ENCODE peak calls at places on chromosomes 6 and 20, in nine cellular contexts. U is BE2C, P is Caco-2, O is ovary, L is WERI-Rb-1, K is foreskin fibroblast, F is endodermal cell, I is cardiac fibroblast, E is pancreas. M is an unnamed sample.

GRCh38 chr6:32825966-32826365 is 9.2 kb upstream of the HLA-DOB start:
- DNase-seq in U (no peak), P (no peak), O (no peak), L (no peak), K (peak; percentile 83), F (no peak), I (peak; percentile 75), E (no peak), M (peak; percentile 58)

GRCh38 chr6:5132741-5133140 is 47.6 kb downstream of the PPP1R3G start:
- DNase-seq in U (no peak), P (no peak), O (peak; percentile 70), L (no peak), K (peak; percentile 70), F (peak; percentile 75), I (peak; percentile 97), E (peak; percentile 17), M (peak; percentile 93)

GRCh38 chr6:79377830-79378460 is 143.5 kb upstream of the HMGN3 start:
- DNase-seq in U (no peak), P (no peak), O (no peak), L (no peak), K (peak; percentile 84), F (no peak), I (peak; percentile 71), E (no peak), M (peak; percentile 76)

GRCh38 chr20:51697119-51697826 is 70.9 kb downstream of the ATP9A start:
- DNase-seq in U (no peak), P (no peak), O (no peak), L (no peak), K (no peak), F (no peak), I (peak; percentile 39), E (no peak), M (peak; percentile 44)

GRCh38 chr6:89976141-89977020 is 82.1 kb downstream of the GJA10 start:
- DNase-seq in U (no peak), P (no peak), O (no peak), L (no peak), K (no peak), F (no peak), I (no peak), E (no peak), M (no peak)

GRCh38 chr20:33835773-33836172 is 24.6 kb downstream of the CHMP4B start:
- DNase-seq in U (no peak), P (no peak), O (no peak), L (no peak), K (peak; percentile 62), F (no peak), I (peak; percentile 29), E (no peak), M (no peak)

GRCh38 chr20:48621256-48622078 is 206.3 kb downstream of the PREX1 start:
- DNase-seq in U (no peak), P (no peak), O (peak; percentile 40), L (no peak), K (peak; percentile 44), F (no peak), I (peak; percentile 51), E (no peak), M (peak; percentile 19)

GRCh38 chr6:53623497-53623896 is 42.1 kb downstream of the KLHL31 start:
- DNase-seq in U (no peak), P (no peak), O (no peak), L (no peak), K (peak; percentile 42), F (no peak), I (peak; percentile 67), E (no peak), M (peak; percentile 29)

GRCh38 chr6:6951355-6951754 is 156.4 kb upstream of the RREB1 start:
- DNase-seq in U (no peak), P (no peak), O (no peak), L (no peak), K (no peak), F (no peak), I (no peak), E (no peak), M (no peak)

DNA sequence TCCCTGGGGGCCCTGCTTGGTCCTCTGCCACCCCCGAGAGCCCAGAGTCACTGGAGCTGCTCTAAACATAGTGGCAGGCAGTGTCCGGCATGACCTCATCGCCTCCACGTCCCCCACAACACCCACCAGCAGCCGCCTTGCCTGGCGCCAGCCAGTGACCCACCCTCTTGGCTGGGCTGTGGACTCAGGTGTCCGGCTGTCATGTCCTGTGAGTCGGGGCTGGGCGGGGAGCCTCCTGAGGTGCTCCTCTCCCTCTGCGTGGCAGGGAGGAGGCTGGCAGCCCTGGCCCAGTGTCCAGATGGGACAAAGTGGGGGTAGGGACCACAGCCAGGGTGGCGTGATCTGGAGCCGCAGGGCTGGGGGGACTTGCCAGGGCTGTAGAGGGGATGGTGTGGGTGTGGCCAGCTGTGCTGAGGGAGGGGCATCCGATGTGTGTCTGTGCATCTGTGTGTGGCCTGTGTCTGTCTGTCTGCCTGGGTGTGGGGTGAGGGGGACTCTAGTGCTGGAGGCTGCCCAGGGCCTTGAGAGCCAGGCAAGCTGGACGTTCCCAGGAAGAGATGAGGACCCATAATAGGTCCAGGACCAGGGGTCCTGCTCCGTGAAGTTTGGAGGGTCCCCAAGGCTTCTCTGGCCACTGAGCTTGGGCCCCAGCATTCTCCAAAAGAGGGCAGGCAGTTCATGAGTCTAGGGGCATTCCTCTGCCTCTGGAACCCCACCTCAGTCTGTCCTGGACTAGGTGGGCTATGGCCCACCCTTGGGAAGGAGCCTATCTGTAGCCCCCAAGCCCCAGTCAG is 2.3 kb upstream of the SOX18 start:
- DNase-seq in U (peak; percentile 55), P (no peak), O (no peak), L (no peak), K (no peak), F (no peak), I (no peak), E (no peak), M (no peak)
- H3K4me3 ChIP-seq in U (no peak overlapping the region), P (no peak overlapping the region), O (no peak overlapping the region), L (no peak overlapping the region), K (no peak overlapping the region), F (no peak overlapping the region), I (no peak overlapping the region), E (no peak overlapping the region), M (no peak overlapping the region)

DNA sequence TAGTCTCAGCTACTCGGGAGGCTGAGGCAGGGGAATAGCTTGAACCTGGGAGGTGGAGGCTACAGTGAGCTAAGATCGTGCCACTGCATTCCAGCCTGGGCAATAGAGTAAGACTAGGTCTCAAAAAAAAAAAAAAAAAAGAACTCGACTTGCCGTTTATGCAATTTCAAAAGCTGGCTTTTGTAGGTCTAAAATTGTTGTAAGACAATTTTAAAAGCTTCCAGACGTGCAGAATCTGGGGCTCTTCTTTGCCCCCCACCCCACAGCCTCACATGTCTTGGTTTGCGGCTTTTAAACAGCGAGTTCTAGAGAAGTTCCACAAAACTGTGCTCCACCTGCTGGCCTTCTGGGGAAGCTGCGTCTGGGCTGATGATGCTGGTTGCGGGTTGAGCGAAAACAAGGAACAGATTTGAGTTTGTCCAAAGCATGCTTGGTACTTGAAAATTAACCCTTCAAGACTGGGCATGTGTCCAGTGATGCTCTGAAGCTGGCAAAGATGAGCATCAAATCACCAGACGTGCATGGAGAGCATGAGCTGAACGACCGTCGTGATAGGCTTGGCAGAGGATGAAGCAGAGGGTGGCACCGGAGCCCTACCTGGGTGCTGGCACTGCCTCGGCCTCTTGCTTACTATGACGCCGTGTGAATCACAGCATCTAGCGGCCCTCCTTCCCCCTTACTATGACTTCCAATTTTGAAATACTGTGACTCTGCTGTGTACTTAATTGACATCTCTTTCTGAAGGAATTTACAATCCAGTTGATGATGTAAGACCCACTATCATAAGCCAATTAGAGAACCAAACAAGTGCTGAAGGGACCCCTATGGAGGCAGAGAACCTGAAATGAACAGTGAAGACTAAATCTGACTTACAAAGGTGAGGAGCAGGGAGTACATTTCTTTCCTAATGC is 171.4 kb downstream of the GMPR start:
- DNase-seq in U (peak; percentile 63), P (no peak), O (peak; percentile 38), L (peak; percentile 70), K (peak; percentile 85), F (peak; percentile 87), I (peak; percentile 79), E (peak; percentile 38), M (peak; percentile 81)
- TF ChIP-seq CTCF in U (peak; percentile 90), P (peak; percentile 79), O (peak; percentile 39), L (peak; percentile 94), K (peak; percentile 94), F (peak; percentile 87), I (peak; percentile 93), E (peak; percentile 33), M (peak; percentile 96)

DNA sequence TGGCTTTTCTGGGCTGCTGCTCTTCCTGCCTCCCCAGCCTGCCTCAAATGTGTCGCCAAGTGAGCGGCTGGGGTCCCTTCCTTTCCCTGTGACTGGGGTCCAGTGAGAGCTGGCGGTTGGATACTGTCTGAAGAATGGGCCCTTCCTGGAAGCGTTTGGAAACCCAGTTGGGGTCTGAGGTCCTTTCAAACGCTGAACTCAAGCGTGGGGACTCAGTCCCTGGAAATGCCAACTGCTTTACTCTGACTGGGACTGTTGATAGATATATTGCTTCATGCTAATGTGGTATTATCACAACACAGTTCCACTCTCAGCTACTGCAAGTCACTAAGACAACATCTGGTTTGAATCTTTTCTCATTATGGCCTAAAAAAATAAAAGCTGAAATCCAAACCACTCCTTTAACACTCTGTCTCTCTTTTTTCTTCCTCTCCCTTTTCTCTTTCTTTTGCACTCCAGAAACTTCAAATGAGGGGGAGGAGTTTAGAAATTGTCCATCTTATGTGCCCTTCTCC is 23.6 kb upstream of the PSMF1 start:
- DNase-seq in U (no peak), P (no peak), O (no peak), L (no peak), K (peak; percentile 72), F (no peak), I (no peak), E (no peak), M (no peak)
- H3K4me3 ChIP-seq in U (no peak overlapping the region), P (no peak overlapping the region), O (no peak overlapping the region), L (no peak overlapping the region), K (no peak overlapping the region), F (no peak overlapping the region), I (no peak overlapping the region), E (no peak overlapping the region), M (no peak overlapping the region)

GRCh38 chr6:162722633-162723032 is 4.9 kb downstream of the PRKN start:
- DNase-seq in U (no peak), P (no peak), O (no peak), L (no peak), K (no peak), F (no peak), I (no peak), E (no peak), M (no peak)

GRCh38 chr6:162715601-162716000 is 12.0 kb downstream of the PRKN start:
- DNase-seq in U (no peak), P (no peak), O (no peak), L (no peak), K (no peak), F (no peak), I (no peak), E (no peak), M (no peak)

GRCh38 chr6:162721404-162721687 is 6.2 kb downstream of the PRKN start:
- DNase-seq in U (no peak), P (no peak), O (no peak), L (no peak), K (no peak), F (no peak), I (no peak), E (no peak), M (no peak)

GRCh38 chr6:162713926-162714759 is 13.4 kb downstream of the PRKN start:
- DNase-seq in U (peak; percentile 83), P (no peak), O (no peak), L (no peak), K (no peak), F (no peak), I (no peak), E (no peak), M (no peak)

DNA sequence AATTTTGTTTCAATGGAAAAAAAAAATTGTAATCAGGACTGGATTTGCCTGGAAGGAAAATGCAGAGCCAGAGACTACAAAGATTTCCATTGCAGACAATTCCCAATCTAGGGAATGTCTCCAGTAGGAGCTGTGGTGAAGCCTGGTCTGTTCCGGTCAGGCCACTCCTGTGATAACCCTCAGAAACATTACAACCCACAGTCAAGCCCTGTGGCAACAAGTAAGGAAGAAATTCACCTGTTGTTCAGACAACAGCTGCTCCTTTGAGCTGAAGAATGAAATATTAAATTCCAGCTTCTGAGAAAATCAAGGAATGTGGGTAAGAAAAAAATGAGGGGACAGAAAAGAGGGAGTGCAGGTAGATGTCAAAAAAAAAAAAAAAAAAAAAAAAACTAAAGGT is 8.0 kb downstream of the PRKN start:
- DNase-seq in U (no peak), P (no peak), O (no peak), L (no peak), K (no peak), F (no peak), I (no peak), E (no peak), M (no peak)
- TF ChIP-seq CTCF in U (no peak), P (no peak), O (no peak), L (no peak), K (no peak), F (no peak), I (no peak), E (no peak), M (no peak)